ENCODE peak calls at places on chromosomes 2 and 18, in six cellular contexts. I is IMR-90, O is H9, L is mesenchymal stem cell, P is neuronal stem cell, W is H1. Z is an unnamed sample.
A peak's percentile ranks its signal among the peaks of the same experiment; 100 is the strongest.

GRCh38 chr2:99974275-99974674 is 168.1 kb downstream of the AFF3 start:
- DNase-seq in I (peak; percentile 44), P (peak; percentile 57), W (no peak), L (peak; percentile 77), O (no peak), Z (peak; percentile 33)

GRCh38 chr2:127039387-127040031 is 67.4 kb downstream of the BIN1 start:
- DNase-seq in L (no peak), W (no peak), I (no peak), O (no peak), P (no peak), Z (no peak)

GRCh38 chr2:205734436-205734835 is 52.1 kb downstream of the NRP2 start:
- DNase-seq in L (peak; percentile 88), W (no peak), O (peak; percentile 62), I (peak; percentile 90), P (no peak), Z (no peak)

GRCh38 chr18:77763530-77763929 is 513.9 kb downstream of the GALR1 start:
- DNase-seq in O (no peak), P (no peak), W (no peak), I (no peak), L (no peak), Z (no peak)

GRCh38 chr2:241141214-241141770 is 8.0 kb downstream of the PASK start:
- DNase-seq in L (no peak), I (no peak), W (no peak), P (no peak), O (no peak), Z (no peak)

GRCh38 chr2:240066489-240066888 is 13.2 kb upstream of the OR6B3 start:
- DNase-seq in P (no peak), L (no peak), O (no peak), I (no peak), W (no peak), Z (no peak)

GRCh38 chr18:48727685-48728084 is 188.9 kb downstream of the CTIF start:
- DNase-seq in L (peak; percentile 66), I (no peak), P (no peak), W (no peak), O (no peak), Z (no peak)

GRCh38 chr2:209476367-209477191 is 52.7 kb downstream of the MAP2 start:
- DNase-seq in L (peak; percentile 34), O (no peak), I (peak; percentile 29), W (no peak), P (no peak), Z (no peak)

GRCh38 chr2:30165050-30165520 is 18.3 kb downstream of the YPEL5 start:
- DNase-seq in L (peak; percentile 93), I (peak; percentile 93), O (peak; percentile 82), P (peak; percentile 70), W (no peak), Z (peak; percentile 89)

GRCh38 chr2:160257742-160258577 is 57.9 kb upstream of the ITGB6 start:
- DNase-seq in O (no peak), P (no peak), I (no peak), L (no peak), W (no peak), Z (no peak)

GRCh38 chr2:231928481-231928880 is 2.3 kb upstream of the NPPC start:
- DNase-seq in O (no peak), P (no peak), W (peak; percentile 48), I (no peak), L (no peak), Z (no peak)

GRCh38 chr2:9235388-9236344 is 29.1 kb downstream of the ASAP2 start:
- DNase-seq in O (peak; percentile 15), L (peak; percentile 91), W (no peak), P (no peak), I (peak; percentile 74), Z (no peak)

GRCh38 chr2:205563646-205564045 is 118.7 kb upstream of the NRP2 start:
- DNase-seq in O (peak; percentile 64), I (no peak), L (no peak), W (peak; percentile 82), P (no peak), Z (no peak)

GRCh38 chr2:37641582-37642111 is 29.8 kb downstream of the CDC42EP3 start:
- DNase-seq in O (no peak), L (peak; percentile 37), P (no peak), W (no peak), I (peak; percentile 82), Z (no peak)

GRCh38 chr2:241461693-241462677 is 46.4 kb downstream of the STK25 start:
- DNase-seq in L (no peak), W (no peak), I (no peak), O (no peak), P (no peak), Z (no peak)

GRCh38 chr2:172095146-172095904 is 7.4 kb downstream of the DLX2 start:
- DNase-seq in L (peak; percentile 70), I (peak; percentile 78), W (peak; percentile 80), P (peak; percentile 47), O (peak; percentile 86), Z (peak; percentile 89)

GRCh38 chr2:179071810-179072355 is 21.9 kb upstream of the CCDC141 start:
- DNase-seq in O (no peak), P (no peak), I (no peak), W (no peak), L (no peak), Z (no peak)

GRCh38 chr2:211836409-211836808 is 702.2 kb downstream of the ERBB4 start:
- DNase-seq in W (no peak), I (no peak), O (no peak), P (no peak), L (no peak), Z (no peak)

GRCh38 chr18:683531-683930 is 26.1 kb downstream of the TYMS start:
- DNase-seq in L (no peak), I (no peak), W (no peak), O (no peak), P (no peak), Z (no peak)
- H4K91ac ChIP-seq in L (no peak overlapping the region), I (no peak overlapping the region), W (no peak overlapping the region), O (no peak overlapping the region), P (no peak overlapping the region), Z (no peak overlapping the region)

DNA sequence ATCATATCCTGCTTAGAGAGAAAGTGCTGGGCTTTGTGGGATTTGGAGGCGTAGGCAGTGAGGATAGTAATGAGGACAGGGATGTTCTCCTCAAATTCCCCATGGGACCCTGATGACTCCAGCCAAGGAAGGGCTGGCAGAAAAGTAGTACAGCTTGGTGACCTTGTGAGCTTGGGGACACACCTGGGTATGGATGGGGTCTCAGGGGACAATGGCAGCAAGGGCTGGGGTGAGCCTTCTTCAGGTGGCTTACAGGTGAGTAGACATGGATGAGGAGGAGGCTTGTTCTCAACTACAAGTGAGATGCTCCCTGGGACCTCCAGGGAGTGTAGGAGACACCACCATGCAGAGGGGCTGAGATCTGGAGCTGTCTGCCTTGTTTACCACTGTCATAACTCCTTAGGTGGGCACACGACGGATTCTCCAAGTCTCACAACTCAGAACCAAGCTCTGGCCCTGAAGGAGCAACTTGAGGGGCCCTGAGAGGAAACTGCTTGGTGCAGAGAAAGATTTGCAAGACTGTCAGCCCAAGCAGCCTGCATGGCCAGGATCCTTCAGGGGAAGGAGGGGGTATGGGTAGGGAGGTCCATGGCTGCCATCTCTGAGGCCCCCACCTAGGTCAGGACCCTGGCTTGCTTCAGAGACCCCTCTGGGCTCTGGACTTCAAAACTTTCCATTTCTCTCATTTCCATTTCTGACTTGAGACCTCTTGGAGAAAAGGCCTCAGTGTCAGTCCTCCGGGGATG is 262.8 kb downstream of the DYSF start:
- DNase-seq in P (no peak), W (no peak), I (no peak), O (no peak), L (no peak), Z (no peak)
- H3K4me1 ChIP-seq in P (peaks cover 7% of the 10 kb centered on the region), W (no peaks in the 10 kb centered on the region), I (peaks cover 13% of the 10 kb centered on the region), O (no peaks in the 10 kb centered on the region), L (peaks cover 33% of the 10 kb centered on the region), Z (no peaks in the 10 kb centered on the region)

GRCh38 chr2:103401621-103402020 is 639.8 kb downstream of the TMEM182 start:
- DNase-seq in I (no peak), P (peak; percentile 14), L (peak; percentile 39), W (peak; percentile 56), O (peak; percentile 95), Z (peak; percentile 24)
- H4K91ac ChIP-seq in I (no peak overlapping the region), P (no peak overlapping the region), L (no peak overlapping the region), W (no peak overlapping the region), O (no peak overlapping the region), Z (no peak overlapping the region)

GRCh38 chr2:105776560-105776928 is 31.8 kb downstream of the NCK2 start:
- DNase-seq in O (no peak), W (no peak), I (no peak), P (no peak), L (no peak), Z (no peak)

GRCh38 chr2:105777071-105777482 is 32.4 kb downstream of the NCK2 start:
- DNase-seq in P (no peak), L (no peak), O (no peak), W (no peak), I (no peak), Z (no peak)

GRCh38 chr2:105774781-105775337 is 30.1 kb downstream of the NCK2 start:
- DNase-seq in I (no peak), P (no peak), O (no peak), L (no peak), W (no peak), Z (no peak)

GRCh38 chr2:105777506-105778343 is 33.0 kb downstream of the NCK2 start:
- DNase-seq in W (no peak), O (no peak), I (no peak), P (no peak), L (no peak), Z (no peak)

GRCh38 chr2:105775809-105776559 is 31.3 kb downstream of the NCK2 start:
- DNase-seq in I (no peak), P (no peak), O (no peak), L (no peak), W (no peak), Z (no peak)
- H3K4me1 ChIP-seq in I (peaks cover 10% of the 10 kb centered on the region), P (peaks cover 13% of the 10 kb centered on the region), O (no peaks in the 10 kb centered on the region), L (peaks cover 25% of the 10 kb centered on the region), W (peaks cover 5% of the 10 kb centered on the region), Z (no peaks in the 10 kb centered on the region)